ENCODE peak calls at places on chromosomes 1 and 21, in eight cellular contexts. Y, S, H, Q, O, T, G and V are unnamed samples.

GRCh38 chr1:99496067-99496466 is 149.8 kb upstream of the PALMD start:
- DNase-seq in Y (no peak), S (no peak), H (no peak), Q (no peak), O (no peak), T (no peak), G (no peak), V (no peak)

GRCh38 chr1:44890007-44890406 is 47.0 kb upstream of the PTCH2 start:
- DNase-seq in Y (peak), S (no peak), H (no peak), Q (no peak), O (no peak), T (peak), G (no peak), V (no peak)

GRCh38 chr1:76949503-76949902 is 82.2 kb downstream of the ST6GALNAC5 start:
- DNase-seq in Y (no peak), S (no peak), H (no peak), Q (no peak), O (no peak), T (no peak), G (no peak), V (no peak)

GRCh38 chr1:69157046-69157756 is 410.5 kb upstream of the LRRC7 start:
- DNase-seq in Y (no peak), S (no peak), H (no peak), Q (no peak), O (no peak), T (no peak), G (no peak), V (no peak)

GRCh38 chr1:89719502-89720306 is 86.8 kb downstream of the LRRC8C start:
- DNase-seq in Y (no peak), S (peak), H (no peak), Q (no peak), O (no peak), T (peak), G (no peak), V (no peak)

GRCh38 chr1:70820995-70821394 is 226.6 kb downstream of the PTGER3 start:
- DNase-seq in Y (no peak), S (no peak), H (no peak), Q (no peak), O (no peak), T (no peak), G (no peak), V (no peak)

GRCh38 chr1:56513095-56513494 is 66.3 kb downstream of the PLPP3 start:
- DNase-seq in Y (no peak), S (peak), H (no peak), Q (no peak), O (peak), T (no peak), G (no peak), V (no peak)

GRCh38 chr1:92442351-92442750 is 44.4 kb downstream of the GFI1 start:
- DNase-seq in Y (no peak), S (no peak), H (no peak), Q (no peak), O (no peak), T (no peak), G (no peak), V (no peak)

GRCh38 chr1:87942165-87942564 is 613.5 kb downstream of the LMO4 start:
- DNase-seq in Y (no peak), S (peak), H (peak), Q (peak), O (no peak), T (no peak), G (no peak), V (peak)

GRCh38 chr1:228061411-228062084 is 21.0 kb upstream of the ARF1 start:
- DNase-seq in Y (no peak), S (no peak), H (no peak), Q (peak), O (no peak), T (no peak), G (no peak), V (no peak)

GRCh38 chr1:222654849-222655248 is 37.0 kb downstream of the MIA3 start:
- DNase-seq in Y (no peak), S (peak), H (no peak), Q (no peak), O (peak), T (peak), G (no peak), V (no peak)

GRCh38 chr1:206895837-206896242 is 1.4 kb upstream of the IL24 start:
- DNase-seq in Y (no peak), S (peak), H (no peak), Q (no peak), O (no peak), T (no peak), G (no peak), V (no peak)

GRCh38 chr21:29007135-29007534 is 12.0 kb downstream of the RWDD2B start:
- DNase-seq in Y (no peak), S (no peak), H (no peak), Q (no peak), O (no peak), T (no peak), G (no peak), V (no peak)

GRCh38 chr1:23878668-23879067 is 10.6 kb upstream of the FUCA1 start:
- DNase-seq in Y (no peak), S (no peak), H (no peak), Q (no peak), O (no peak), T (peak), G (no peak), V (no peak)

GRCh38 chr1:93384656-93385055 is 38.9 kb downstream of the DR1 start:
- DNase-seq in Y (no peak), S (no peak), H (no peak), Q (no peak), O (no peak), T (no peak), G (no peak), V (no peak)

GRCh38 chr1:232316864-232317263 is 313.1 kb downstream of the SIPA1L2 start:
- DNase-seq in Y (no peak), S (no peak), H (no peak), Q (no peak), O (no peak), T (no peak), G (no peak), V (no peak)

GRCh38 chr1:30652151-30652915 is 71.1 kb downstream of the MATN1 start:
- DNase-seq in Y (no peak), S (no peak), H (no peak), Q (no peak), O (no peak), T (no peak), G (no peak), V (no peak)

GRCh38 chr1:228141871-228142615 is 2.0 kb downstream of the GUK1 start:
- DNase-seq in Y (no peak), S (no peak), H (peak), Q (peak), O (no peak), T (peak), G (peak), V (peak)

GRCh38 chr1:156684227-156684782 is 7.1 kb upstream of the NES start:
- DNase-seq in Y (no peak), S (no peak), H (no peak), Q (no peak), O (no peak), T (no peak), G (no peak), V (no peak)

GRCh38 chr1:201896951-201897391 is 8.3 kb downstream of the SHISA4 start:
- DNase-seq in Y (no peak), S (no peak), H (peak), Q (no peak), O (peak), T (no peak), G (no peak), V (peak)

GRCh38 chr1:240404286-240404685 is 207.7 kb downstream of the GREM2 start:
- DNase-seq in Y (no peak), S (no peak), H (no peak), Q (no peak), O (no peak), T (no peak), G (no peak), V (no peak)

GRCh38 chr21:33831962-33832659 is 83.5 kb downstream of the ATP5PO start:
- DNase-seq in Y (no peak), S (no peak), H (no peak), Q (no peak), O (no peak), T (no peak), G (no peak), V (no peak)

GRCh38 chr1:115706774-115707425 is 61.6 kb downstream of the CASQ2 start:
- DNase-seq in Y (no peak), S (peak), H (no peak), Q (no peak), O (no peak), T (peak), G (no peak), V (no peak)

GRCh38 chr1:93620841-93621210 is 60.8 kb downstream of the BCAR3 start:
- DNase-seq in Y (no peak), S (no peak), H (no peak), Q (no peak), O (no peak), T (no peak), G (no peak), V (no peak)

GRCh38 chr1:63322944-63323865 is 838 bp downstream of the FOXD3 start:
- DNase-seq in Y (peak), S (peak), H (no peak), Q (no peak), O (no peak), T (no peak), G (peak), V (no peak)

GRCh38 chr1:31705080-31705866 is 1.5 kb upstream of the COL16A1 start:
- DNase-seq in Y (peak), S (peak), H (peak), Q (peak), O (peak), T (peak), G (no peak), V (peak)

GRCh38 chr1:31013187-31013864 is 52.2 kb downstream of the PUM1 start:
- DNase-seq in Y (no peak), S (peak), H (no peak), Q (no peak), O (no peak), T (peak), G (no peak), V (no peak)

GRCh38 chr1:156746716-156747631 is 4.5 kb downstream of the HDGF start:
- DNase-seq in Y (peak), S (peak), H (peak), Q (peak), O (peak), T (peak), G (peak), V (peak)

GRCh38 chr21:31656199-31657095 is 3.0 kb upstream of the SOD1 start:
- DNase-seq in Y (no peak), S (no peak), H (no peak), Q (no peak), O (no peak), T (no peak), G (no peak), V (no peak)

GRCh38 chr1:10251325-10252103 is 41.1 kb downstream of the KIF1B start:
- DNase-seq in Y (no peak), S (peak), H (no peak), Q (no peak), O (no peak), T (no peak), G (no peak), V (no peak)

GRCh38 chr1:94709891-94710581 is 110.1 kb upstream of the SLC44A3 start:
- DNase-seq in Y (no peak), S (no peak), H (no peak), Q (no peak), O (no peak), T (no peak), G (no peak), V (no peak)

GRCh38 chr1:24688621-24689195 is 45.6 kb downstream of the SRRM1 start:
- DNase-seq in Y (peak), S (peak), H (peak), Q (peak), O (peak), T (peak), G (peak), V (peak)

GRCh38 chr21:43917515-43918384 is 52.7 kb downstream of the AGPAT3 start:
- DNase-seq in Y (no peak), S (no peak), H (no peak), Q (no peak), O (no peak), T (no peak), G (no peak), V (peak)

GRCh38 chr1:55965981-55966461 is 613.3 kb downstream of the PLPP3 start:
- DNase-seq in Y (no peak), S (no peak), H (no peak), Q (no peak), O (no peak), T (no peak), G (no peak), V (no peak)

GRCh38 chr21:25563399-25564116 is 43.7 kb downstream of the MRPL39 start:
- DNase-seq in Y (no peak), S (peak), H (no peak), Q (no peak), O (no peak), T (no peak), G (no peak), V (no peak)

GRCh38 chr1:46528297-46528955 is 23.0 kb downstream of the KNCN start:
- DNase-seq in Y (no peak), S (no peak), H (no peak), Q (no peak), O (no peak), T (peak), G (no peak), V (no peak)
- TF ChIP-seq CTCF in Y (no peak), S (peak), H (no peak), Q (no peak), O (peak), T (peak), G (no peak), V (no peak)

DNA sequence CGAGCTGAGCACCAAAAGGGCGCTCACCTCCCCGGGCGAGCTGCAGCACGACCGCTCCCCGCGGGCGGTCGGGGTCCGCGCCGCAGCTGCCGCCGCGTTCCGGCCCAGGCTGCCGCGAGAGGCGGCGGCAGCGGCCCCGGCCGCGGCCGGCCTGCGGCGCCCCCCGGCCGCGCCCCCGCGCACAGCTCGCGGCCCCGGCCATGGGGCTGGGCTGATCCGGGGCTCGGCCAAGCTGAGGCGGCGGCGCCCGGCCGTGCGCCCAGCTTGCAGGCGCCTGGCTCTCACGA is 186 bp downstream of the EEIG2 start:
- DNase-seq in Y (no peak), S (no peak), H (no peak), Q (no peak), O (no peak), T (no peak), G (no peak), V (no peak)
- TF ChIP-seq CTCF in Y (no peak), S (no peak), H (no peak), Q (no peak), O (no peak), T (no peak), G (no peak), V (no peak)

DNA sequence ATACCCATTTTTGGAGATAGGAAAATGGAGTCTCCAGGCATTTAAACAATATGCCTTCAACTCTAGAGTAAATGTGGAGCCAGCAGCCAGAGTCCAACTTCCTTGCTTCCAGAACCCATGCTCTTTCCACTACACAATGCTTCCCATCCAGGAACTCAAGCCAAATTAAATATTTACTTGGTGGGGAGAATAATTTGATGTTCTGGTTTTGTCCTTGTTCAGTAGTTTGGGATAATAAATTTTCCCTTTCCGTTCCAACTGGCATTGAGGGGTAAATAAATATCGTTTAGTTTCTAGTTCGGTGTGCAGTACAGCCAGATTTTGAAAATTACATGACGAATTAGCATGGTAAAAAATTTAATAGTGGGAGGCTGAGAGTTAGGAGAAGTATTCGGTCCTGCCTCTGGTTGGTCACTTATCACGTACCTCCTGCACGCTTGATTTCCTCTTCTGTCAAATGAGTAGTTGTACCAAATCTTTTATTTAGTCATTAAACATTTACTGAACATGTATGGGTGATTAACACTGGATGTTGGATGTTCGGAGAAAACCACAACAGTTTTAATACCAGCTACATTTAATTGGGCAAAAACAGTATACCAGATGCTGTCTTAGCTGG is 66.4 kb downstream of the CACHD1 start:
- DNase-seq in Y (no peak), S (no peak), H (no peak), Q (no peak), O (no peak), T (no peak), G (no peak), V (no peak)
- TF ChIP-seq CTCF in Y (no peak), S (no peak), H (no peak), Q (no peak), O (no peak), T (no peak), G (no peak), V (no peak)

DNA sequence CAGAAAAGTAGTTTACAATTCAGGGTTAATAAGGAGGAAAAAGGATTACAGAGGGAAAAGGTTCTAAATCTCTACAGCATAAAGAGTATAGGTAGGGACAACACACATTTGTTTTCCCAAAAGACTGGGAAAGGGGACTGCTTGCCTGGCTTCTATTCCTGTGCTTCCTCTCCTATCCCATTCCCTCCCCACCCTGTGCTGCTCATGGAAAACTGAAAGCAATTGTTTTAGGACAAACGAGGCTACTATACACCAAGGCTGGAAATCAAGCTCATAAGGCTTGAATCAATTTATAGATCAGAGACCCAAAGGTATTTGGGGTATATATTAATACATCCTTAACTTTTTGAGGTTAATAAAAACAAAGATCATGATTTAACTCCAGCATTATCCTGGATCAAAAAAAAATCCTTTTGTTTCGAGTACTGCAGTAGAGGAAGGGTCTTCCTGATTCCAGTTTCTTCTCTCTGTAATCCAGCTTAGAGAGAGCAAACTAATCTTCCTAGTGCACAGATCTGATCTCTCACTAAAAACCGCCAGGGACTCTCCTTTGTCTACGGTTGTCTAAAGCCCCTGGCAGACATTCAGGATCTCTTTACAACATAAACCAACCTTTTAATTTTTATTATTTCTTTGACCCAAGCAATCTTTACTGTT is 37.3 kb upstream of the A3GALT2 start:
- DNase-seq in Y (no peak), S (no peak), H (no peak), Q (no peak), O (no peak), T (no peak), G (no peak), V (no peak)
- TF ChIP-seq CTCF in Y (no peak), S (no peak), H (no peak), Q (no peak), O (no peak), T (no peak), G (no peak), V (no peak)

DNA sequence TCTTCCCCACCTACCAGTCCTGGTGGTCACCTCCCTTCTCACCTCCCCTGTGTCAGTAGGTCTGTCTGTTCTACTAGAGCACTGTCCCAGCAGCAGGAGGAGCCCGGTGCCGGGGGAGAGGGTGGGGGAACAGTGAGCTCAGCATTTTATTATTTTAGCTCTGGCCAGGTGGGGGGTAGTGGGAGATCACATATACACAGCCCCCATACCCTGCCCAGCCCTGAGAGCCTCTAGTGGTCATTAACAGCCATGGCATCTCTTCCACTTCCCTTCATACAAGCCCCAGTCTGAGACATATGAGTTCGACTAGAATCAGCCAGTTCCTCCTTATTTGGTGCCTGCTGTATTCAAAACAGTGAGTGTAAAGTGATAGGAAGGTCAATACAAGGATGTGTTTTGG is at the start of gene TMOD4:
- DNase-seq in Y (no peak), S (peak), H (no peak), Q (no peak), O (no peak), T (peak), G (no peak), V (no peak)
- TF ChIP-seq CTCF in Y (peak), S (peak), H (no peak), Q (no peak), O (peak), T (peak), G (no peak), V (peak)

GRCh38 chr1:153779781-153780541 is 4.8 kb downstream of the SLC27A3 start:
- DNase-seq in Y (no peak), S (no peak), H (no peak), Q (no peak), O (no peak), T (no peak), G (peak), V (no peak)

GRCh38 chr1:153778824-153779519 is 3.8 kb downstream of the SLC27A3 start:
- DNase-seq in Y (no peak), S (no peak), H (no peak), Q (no peak), O (no peak), T (no peak), G (no peak), V (no peak)

GRCh38 chr1:153780551-153780950 is 5.3 kb downstream of the SLC27A3 start:
- DNase-seq in Y (no peak), S (no peak), H (no peak), Q (no peak), O (no peak), T (no peak), G (no peak), V (no peak)

GRCh38 chr1:153786038-153786790 is 11.0 kb downstream of the SLC27A3 start:
- DNase-seq in Y (no peak), S (no peak), H (no peak), Q (no peak), O (no peak), T (no peak), G (no peak), V (no peak)

DNA sequence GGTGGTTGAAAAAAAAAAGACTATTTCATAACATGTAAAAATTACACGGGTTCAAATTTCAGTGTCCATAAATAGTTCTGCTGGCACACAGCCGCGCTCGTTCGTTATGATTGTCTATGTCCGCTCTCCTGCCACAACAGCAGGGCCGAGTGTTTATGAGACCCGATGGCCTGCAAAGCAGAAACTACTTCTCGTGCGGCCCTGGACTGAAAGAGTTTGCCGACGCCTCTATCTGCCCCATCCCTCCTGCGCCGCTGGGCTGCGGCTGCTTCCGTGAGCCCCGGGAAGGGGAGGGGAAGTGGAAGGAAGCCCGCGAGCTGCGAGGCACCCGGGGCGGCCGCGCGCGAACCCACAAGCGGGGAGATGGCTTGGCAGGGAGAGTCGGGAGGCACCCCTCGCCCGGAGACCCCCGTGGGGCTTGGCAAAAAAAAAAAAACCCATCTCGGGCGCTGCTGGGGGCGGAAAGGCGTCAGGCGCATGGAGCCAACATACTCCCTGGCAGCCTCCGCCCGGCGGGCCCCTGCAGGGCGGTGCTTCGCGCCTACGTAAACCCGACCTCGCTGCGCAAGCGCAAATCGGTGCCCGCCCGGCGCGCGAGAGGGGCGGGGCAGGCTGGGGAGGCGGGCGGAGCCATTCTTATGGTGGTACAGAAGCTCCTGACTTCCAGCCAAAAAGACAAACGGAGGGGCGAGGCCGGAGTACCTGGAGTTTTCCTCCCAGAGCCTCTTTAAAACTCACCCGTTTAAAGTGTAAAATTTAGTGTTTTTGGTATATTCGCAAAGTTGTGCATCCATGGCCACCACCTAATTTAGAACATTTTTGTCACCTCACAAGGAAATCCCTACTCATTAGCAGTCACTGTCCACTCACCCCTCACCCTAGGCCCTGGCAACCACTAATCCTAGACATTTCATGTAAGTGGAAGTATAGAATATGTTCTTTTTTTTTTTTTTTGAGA is 8.3 kb downstream of the SLC27A3 start:
- DNase-seq in Y (peak), S (peak), H (peak), Q (peak), O (peak), T (peak), G (peak), V (peak)
- TF ChIP-seq CTCF in Y (no peak), S (no peak), H (peak), Q (peak), O (no peak), T (peak), G (no peak), V (no peak)